ENCODE peak calls at places on chromosomes 4 and X, in four cellular contexts. K is stimulated activated naive CD8-positive, alpha-beta T cell treated with anti-CD3 and anti-CD28 coated beads, Interleukin-15, Interleukin-2, amounts not matched to agents 100 U/mL and 50 U/mL, for 24 hours; X is mesenchymal stem cell; Q is T-helper 9 cell. T is an unnamed sample.

GRCh38 chr4:130068072-130068471 is 972.1 kb downstream of the C4orf33 start:
- DNase-seq in Q (no peak), K (no peak), X (no peak), T (no peak)

GRCh38 chr4:25058796-25059195 is 28.1 kb upstream of the LGI2 start:
- DNase-seq in X (no peak), Q (no peak), K (no peak), T (no peak)

GRCh38 chr4:159069922-159070321 is 33.0 kb upstream of the RAPGEF2 start:
- DNase-seq in Q (no peak), X (no peak), K (no peak), T (no peak)

GRCh38 chr4:152981278-152981677 is 45.2 kb downstream of the FHDC1 start:
- DNase-seq in Q (no peak), K (no peak), X (no peak), T (no peak)

GRCh38 chr4:946517-947471 is 14.5 kb downstream of the TMEM175 start:
- DNase-seq in X (no peak), K (no peak), Q (no peak), T (no peak)

GRCh38 chr4:48259748-48260147 is 9.9 kb downstream of the TEC start:
- DNase-seq in K (no peak), X (no peak), Q (no peak), T (no peak)

GRCh38 chr4:26320159-26320452 is 708 bp upstream of the RBPJ start:
- DNase-seq in Q (peak), K (peak), X (peak), T (no peak)

GRCh38 chr4:38135201-38135600 is 175.0 kb downstream of the PTTG2 start:
- DNase-seq in Q (no peak), K (no peak), X (no peak), T (no peak)

GRCh38 chr4:48578132-48578964 is 88.3 kb downstream of the ZAR1 start:
- DNase-seq in K (peak), Q (peak), X (peak), T (peak)

GRCh38 chrX:37896491-37896890 is 49.1 kb upstream of the DYNLT3 start:
- DNase-seq in X (no peak), Q (no peak), K (no peak), T (no peak)

GRCh38 chrX:82092307-82092706 is 890.4 kb downstream of the SH3BGRL start:
- DNase-seq in X (no peak), Q (no peak), K (no peak), T (no peak)

GRCh38 chr4:2962614-2963184 is 507 bp downstream of the NOP14 start:
- DNase-seq in Q (no peak), X (peak), K (no peak), T (peak)

GRCh38 chrX:30005821-30006220 is 209.5 kb upstream of the MAGEB2 start:
- DNase-seq in X (no peak), Q (no peak), K (no peak), T (no peak)

GRCh38 chrX:13223868-13224555 is 95.8 kb downstream of the ATXN3L start:
- DNase-seq in K (no peak), X (peak), Q (no peak), T (peak)

GRCh38 chr4:88033309-88033708 is 25.9 kb downstream of the PKD2 start:
- DNase-seq in Q (peak), K (peak), X (peak), T (peak)

GRCh38 chr4:5142726-5143125 is 91.4 kb downstream of the STK32B start:
- DNase-seq in K (no peak), Q (no peak), X (peak), T (peak)

GRCh38 chrX:73447311-73447794 is 500 bp downstream of the CDX4 start:
- DNase-seq in Q (no peak), K (peak), X (no peak), T (no peak)

GRCh38 chrX:18039023-18039422 is 177.9 kb upstream of the RAI2 start:
- DNase-seq in X (no peak), Q (no peak), K (no peak), T (no peak)

GRCh38 chr4:96016615-96017299 is 176.9 kb downstream of the PDHA2 start:
- DNase-seq in Q (no peak), K (no peak), X (peak), T (no peak)

GRCh38 chr4:144831971-144832370 is 186.0 kb downstream of the HHIP start:
- DNase-seq in Q (no peak), K (no peak), X (no peak), T (peak)

GRCh38 chrX:39409246-39409917 is 608.1 kb downstream of the MID1IP1 start:
- DNase-seq in Q (no peak), X (no peak), K (no peak), T (no peak)

GRCh38 chr4:142777045-142777743 is 68.9 kb downstream of the INPP4B start:
- DNase-seq in K (no peak), Q (no peak), X (no peak), T (no peak)

GRCh38 chr4:972651-973424 is 531 bp downstream of the DGKQ start:
- DNase-seq in K (peak), Q (peak), X (peak), T (peak)

GRCh38 chrX:31706456-31706855 is 634.6 kb upstream of the FTHL17 start:
- DNase-seq in X (no peak), K (no peak), Q (no peak), T (no peak)

GRCh38 chr4:1099684-1100335 is 13.6 kb downstream of the RNF212 start:
- DNase-seq in X (no peak), Q (no peak), K (no peak), T (no peak)

GRCh38 chr4:48944252-48944651 is 37.7 kb upstream of the OCIAD2 start:
- DNase-seq in K (no peak), X (no peak), Q (no peak), T (no peak)

GRCh38 chr4:182179105-182179504 is 64.1 kb upstream of the TENM3 start:
- DNase-seq in K (no peak), Q (no peak), X (no peak), T (no peak)

GRCh38 chr4:168540086-168540864 is 43.4 kb downstream of the PALLD start:
- DNase-seq in K (no peak), Q (no peak), X (peak), T (no peak)

GRCh38 chr4:25235401-25235800 is 1.6 kb downstream of the PI4K2B start:
- DNase-seq in Q (no peak), K (no peak), X (no peak), T (no peak)

GRCh38 chrX:45628041-45628440 is 427.4 kb upstream of the DIPK2B start:
- DNase-seq in X (no peak), K (no peak), Q (no peak), T (no peak)

GRCh38 chr4:62914758-62915157 is 1494.5 kb downstream of the TECRL start:
- DNase-seq in Q (no peak), K (no peak), X (no peak), T (no peak)

GRCh38 chr4:184347251-184348239 is 126.8 kb downstream of the IRF2 start:
- DNase-seq in X (peak), Q (no peak), K (no peak), T (peak)

GRCh38 chrX:3120426-3120825 is 79.2 kb downstream of the ARSF start:
- DNase-seq in X (no peak), K (no peak), Q (no peak), T (no peak)

GRCh38 chrX:41720125-41720780 is 3.7 kb upstream of the GPR82 start:
- DNase-seq in X (peak), K (peak), Q (no peak), T (no peak)

GRCh38 chr4:152990471-152991131 is 54.5 kb downstream of the FHDC1 start:
- DNase-seq in X (no peak), K (no peak), Q (no peak), T (no peak)

GRCh38 chr4:169900241-169900845 is 125.9 kb downstream of the MFAP3L start:
- DNase-seq in Q (no peak), X (no peak), K (no peak), T (no peak)

GRCh38 chr4:173536808-173537429 is 6.9 kb upstream of the HAND2 start:
- DNase-seq in X (peak), Q (no peak), K (no peak), T (no peak)

GRCh38 chr4:63589796-63590195 is 819.5 kb downstream of the TECRL start:
- DNase-seq in K (no peak), Q (no peak), X (no peak), T (no peak)